ENCODE peak calls at places on chromosomes 3 and 15, in eight cellular contexts. Y is dorsolateral prefrontal cortex, B is fibroblast of pulmonary artery, Q is HL-60, L is choroid plexus epithelial cell, P is PC-9, J is fibroblast of the aortic adventitia, U is neural crest cell. I is an unnamed sample.

GRCh38 chr15:52005748-52006701 is 13.0 kb upstream of the MAPK6 start:
- DNase-seq in Y (no peak), Q (no peak), B (peak), L (peak), J (peak), U (no peak), P (no peak), I (no peak)

GRCh38 chr3:65776494-65776893 is 262.2 kb downstream of the MAGI1 start:
- DNase-seq in L (no peak), U (no peak), J (peak), Q (no peak), P (no peak), Y (no peak), B (no peak), I (no peak)

GRCh38 chr3:30671527-30672286 is 65.3 kb downstream of the TGFBR2 start:
- DNase-seq in B (no peak), Q (no peak), L (no peak), P (no peak), U (no peak), J (no peak), Y (no peak), I (no peak)

GRCh38 chr3:27905625-27906024 is 183.5 kb upstream of the EOMES start:
- DNase-seq in B (no peak), U (no peak), L (no peak), P (no peak), Y (no peak), J (no peak), Q (no peak), I (no peak)

GRCh38 chr15:71746719-71747118 is 63.6 kb upstream of the NR2E3 start:
- DNase-seq in J (no peak), U (no peak), B (no peak), Y (no peak), Q (no peak), P (peak), L (no peak), I (no peak)

GRCh38 chr15:52093539-52094502 is 18.8 kb downstream of the BCL2L10 start:
- DNase-seq in L (peak), P (peak), U (no peak), Y (no peak), Q (no peak), B (peak), J (peak), I (no peak)

GRCh38 chr15:77865701-77866100 is 211.8 kb downstream of the TBC1D2B start:
- DNase-seq in Y (peak), P (no peak), J (no peak), Q (no peak), U (no peak), B (no peak), L (no peak), I (no peak)

GRCh38 chr3:43534676-43535075 is 87.1 kb downstream of the ANO10 start:
- DNase-seq in P (no peak), U (no peak), Q (no peak), L (no peak), B (no peak), Y (no peak), J (no peak), I (no peak)

GRCh38 chr15:44096596-44096995 is 98.5 kb downstream of the FRMD5 start:
- DNase-seq in J (no peak), P (no peak), Y (no peak), L (peak), B (no peak), U (no peak), Q (no peak), I (no peak)

GRCh38 chr3:153601422-153601853 is 439.4 kb downstream of the RAP2B start:
- DNase-seq in L (no peak), Y (no peak), Q (no peak), J (peak), U (no peak), P (no peak), B (peak), I (no peak)

GRCh38 chr15:39195988-39196486 is 384.8 kb upstream of the THBS1 start:
- DNase-seq in L (peak), B (peak), Q (no peak), U (no peak), J (peak), P (peak), Y (no peak), I (no peak)

GRCh38 chr15:73240864-73241499 is 127.8 kb downstream of the HCN4 start:
- DNase-seq in Y (peak), J (peak), L (peak), Q (peak), B (peak), P (peak), U (peak), I (no peak)

GRCh38 chr15:76533995-76534394 is 197.4 kb downstream of the ISL2 start:
- DNase-seq in P (no peak), L (peak), Y (no peak), J (no peak), B (no peak), Q (no peak), U (no peak), I (no peak)

GRCh38 chr3:194732617-194733016 is 46.9 kb downstream of the FAM43A start:
- DNase-seq in Y (no peak), U (no peak), Q (peak), L (no peak), J (no peak), B (no peak), P (no peak), I (no peak)

GRCh38 chr3:48268381-48268935 is 27.6 kb downstream of the ZNF589 start:
- DNase-seq in Q (no peak), Y (peak), P (peak), J (no peak), U (no peak), B (no peak), L (no peak), I (peak)

GRCh38 chr15:92840149-92840548 is 60.0 kb upstream of the CHD2 start:
- DNase-seq in J (no peak), Y (no peak), P (peak), B (no peak), L (no peak), U (no peak), Q (no peak), I (no peak)

GRCh38 chr3:36058404-36059035 is 321.8 kb upstream of the STAC start:
- DNase-seq in B (no peak), P (no peak), L (no peak), Y (no peak), U (no peak), J (no peak), Q (no peak), I (no peak)

GRCh38 chr3:13144163-13145023 is 71.2 kb upstream of the IQSEC1 start:
- DNase-seq in P (no peak), Q (no peak), J (no peak), L (no peak), Y (peak), U (no peak), B (no peak), I (peak)

GRCh38 chr3:186870421-186871201 is 28.1 kb downstream of the ADIPOQ start:
- DNase-seq in B (no peak), Y (no peak), P (no peak), L (no peak), J (no peak), U (no peak), Q (no peak), I (no peak)

GRCh38 chr3:81352867-81353266 is 408.6 kb downstream of the GBE1 start:
- DNase-seq in B (peak), P (peak), J (peak), Q (peak), Y (no peak), U (no peak), L (peak), I (no peak)

GRCh38 chr15:57820119-57820518 is 113.6 kb downstream of the POLR2M start:
- DNase-seq in P (no peak), Q (no peak), U (no peak), J (peak), B (peak), L (no peak), Y (no peak), I (no peak)

GRCh38 chr3:107710851-107711250 is 188.1 kb downstream of the BBX start:
- DNase-seq in L (peak), P (peak), J (peak), Y (peak), Q (no peak), B (peak), U (no peak), I (no peak)

GRCh38 chr3:154428369-154429206 is 1.4 kb downstream of the GPR149 start:
- DNase-seq in B (peak), J (no peak), U (no peak), P (no peak), Q (no peak), Y (no peak), L (no peak), I (no peak)

GRCh38 chr3:194351080-194351672 is at the start of gene CPN2:
- DNase-seq in U (no peak), Q (no peak), L (no peak), B (no peak), P (no peak), Y (no peak), J (no peak), I (no peak)

GRCh38 chr3:128800241-128801187 is 74.5 kb downstream of the RAB7A start:
- DNase-seq in B (no peak), Y (peak), P (no peak), U (no peak), L (peak), Q (no peak), J (no peak), I (no peak)

GRCh38 chr15:40313531-40314398 is 6.0 kb upstream of the PLCB2 start:
- DNase-seq in L (no peak), Y (no peak), P (peak), B (no peak), U (no peak), Q (peak), J (no peak), I (no peak)

GRCh38 chr15:96888764-96889163 is 558.3 kb downstream of the NR2F2 start:
- DNase-seq in L (no peak), Y (no peak), B (no peak), U (no peak), J (no peak), P (no peak), Q (no peak), I (no peak)

GRCh38 chr15:96896766-96897165 is 566.3 kb downstream of the NR2F2 start:
- DNase-seq in J (no peak), B (no peak), Y (no peak), P (no peak), L (no peak), Q (peak), U (no peak), I (no peak)

GRCh38 chr15:96894669-96895068 is 564.2 kb downstream of the NR2F2 start:
- DNase-seq in U (no peak), Q (no peak), Y (no peak), J (no peak), L (peak), P (no peak), B (no peak), I (no peak)

GRCh38 chr15:96889734-96890480 is 559.4 kb downstream of the NR2F2 start:
- DNase-seq in P (no peak), J (peak), U (no peak), Y (no peak), Q (peak), L (peak), B (no peak), I (no peak)

DNA sequence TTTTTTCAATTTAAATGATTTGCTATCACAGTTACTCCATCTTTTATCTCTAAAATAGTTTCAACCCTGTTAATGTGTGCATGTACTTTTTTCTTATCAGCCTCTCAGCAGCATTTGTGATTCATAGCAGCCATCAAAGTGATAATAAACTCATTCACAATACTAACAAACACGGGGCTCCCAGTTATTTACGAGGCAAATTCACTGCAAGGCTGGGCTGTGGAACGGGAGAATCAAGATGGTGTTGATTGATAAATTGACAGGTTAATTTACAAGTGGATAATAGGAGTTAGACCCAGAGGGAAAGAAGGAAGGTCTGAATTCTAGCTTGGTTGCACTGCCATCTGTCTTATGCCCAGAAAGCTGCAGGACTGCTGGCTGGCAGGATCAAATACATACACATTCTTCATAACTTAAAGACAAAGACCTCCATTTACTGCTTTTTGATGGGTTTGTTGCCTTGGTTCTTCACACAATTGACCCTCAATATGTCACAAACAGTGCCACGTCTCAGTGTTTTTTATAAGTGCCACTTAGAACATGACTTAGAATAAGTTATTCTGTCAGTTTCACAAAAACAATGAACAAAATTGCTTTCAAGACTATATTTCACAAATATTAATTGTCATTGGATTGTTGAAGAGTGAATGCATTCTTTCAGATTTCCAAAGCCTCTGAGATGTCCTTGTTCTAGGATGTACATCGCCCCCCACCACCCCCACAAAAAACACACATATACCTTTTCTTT is 562.8 kb downstream of the NR2F2 start:
- DNase-seq in J (peak), U (peak), Q (peak), Y (no peak), L (peak), P (no peak), B (peak), I (no peak)
- TF ChIP-seq CTCF in J (peak), U (peak), Q (peak), Y (peak), L (peak), P (peak), B (peak), I (peak)

GRCh38 chr3:104879919-104880318 is 486.8 kb upstream of the ALCAM start:
- DNase-seq in L (peak), P (no peak), Q (no peak), U (no peak), B (peak), J (peak), Y (no peak), I (no peak)
- TF ChIP-seq CTCF in L (no peak), P (no peak), Q (no peak), U (no peak), B (no peak), J (no peak), Y (no peak), I (no peak)

DNA sequence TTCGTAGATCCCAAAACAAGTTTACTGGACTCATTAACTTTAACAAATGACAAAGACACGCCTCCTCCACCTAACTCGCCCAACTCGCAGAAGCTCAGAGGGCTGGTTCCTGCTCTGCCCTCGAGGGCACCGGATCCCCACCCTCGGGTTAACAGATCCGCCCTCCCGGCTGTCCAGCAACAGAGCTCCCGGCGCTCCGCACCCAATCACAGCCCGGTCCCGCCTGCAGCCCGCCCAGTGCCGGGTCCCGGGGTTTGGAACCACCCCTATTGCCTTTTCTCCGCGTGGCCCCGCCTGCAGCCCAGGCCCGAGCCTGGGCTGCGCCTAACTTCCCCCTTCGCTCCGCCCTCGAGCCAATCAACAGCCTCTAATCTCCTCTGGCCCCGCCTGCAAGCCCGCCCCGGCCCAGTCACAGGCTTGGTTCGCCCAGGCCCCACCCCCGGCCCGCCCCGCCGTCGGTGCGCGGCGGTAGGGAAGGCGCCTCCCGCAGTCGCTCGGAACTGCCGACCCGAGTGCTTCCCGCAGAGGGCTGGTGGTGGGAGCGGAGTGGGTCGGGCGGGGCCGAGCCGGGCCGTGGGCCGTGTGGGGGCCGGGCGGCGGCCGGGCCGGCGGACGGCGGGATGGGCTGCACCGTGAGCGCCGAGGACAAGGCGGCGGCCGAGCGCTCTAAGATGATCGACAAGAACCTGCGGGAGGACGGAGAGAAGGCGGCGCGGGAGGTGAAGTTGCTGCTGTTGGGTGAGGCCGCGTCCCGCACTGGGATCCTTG is at the start of gene GNAI2:
- DNase-seq in L (peak), Y (peak), J (peak), B (peak), U (peak), Q (peak), P (peak), I (peak)
- TF ChIP-seq CTCF in L (no peak), Y (peak), J (no peak), B (no peak), U (no peak), Q (no peak), P (no peak), I (no peak)

GRCh38 chr3:9749333-9749662 is 454 bp upstream of the OGG1 start:
- DNase-seq in Q (no peak), Y (no peak), L (no peak), B (no peak), P (no peak), J (no peak), U (no peak), I (no peak)
- TF ChIP-seq CTCF in Q (no peak), Y (no peak), L (no peak), B (no peak), P (no peak), J (no peak), U (no peak), I (no peak)

GRCh38 chr3:42425736-42426407 is 15.5 kb upstream of the LYZL4 start:
- DNase-seq in P (no peak), Y (peak), Q (peak), L (no peak), B (no peak), J (no peak), U (no peak), I (no peak)
- TF ChIP-seq CTCF in P (no peak), Y (no peak), Q (no peak), L (no peak), B (no peak), J (no peak), U (no peak), I (no peak)

DNA sequence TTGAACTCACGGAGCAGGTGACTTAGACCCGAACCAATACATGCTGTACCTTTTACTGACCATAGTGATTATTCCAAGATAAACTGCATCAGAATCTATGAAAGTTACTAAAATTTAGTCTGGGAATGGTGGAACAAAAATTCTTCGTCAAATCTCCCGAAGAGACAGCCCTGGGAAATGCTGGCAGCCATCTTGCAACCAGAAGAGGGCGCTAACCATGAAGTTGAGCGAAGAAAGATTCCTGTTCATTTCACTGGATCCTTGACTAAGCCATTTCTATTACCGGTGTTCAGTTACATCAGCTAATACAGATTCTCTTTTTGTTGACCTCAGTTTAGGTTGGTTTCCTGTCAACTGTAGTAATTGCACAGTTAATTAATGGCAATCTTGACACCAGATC is 199.6 kb downstream of the SLC9A9 start:
- DNase-seq in U (no peak), Q (no peak), L (peak), Y (no peak), P (no peak), B (no peak), J (no peak), I (no peak)
- TF ChIP-seq CTCF in U (peak), Q (no peak), L (peak), Y (no peak), P (peak), B (peak), J (peak), I (peak)

GRCh38 chr3:124780356-124780755 is 50.1 kb downstream of the UMPS start:
- DNase-seq in Y (no peak), J (peak), U (no peak), Q (no peak), B (peak), P (no peak), L (peak), I (peak)
- TF ChIP-seq CTCF in Y (no peak), J (no peak), U (no peak), Q (no peak), B (no peak), P (no peak), L (no peak), I (no peak)

GRCh38 chr3:100709840-100710235 is 544 bp downstream of the TFG start:
- DNase-seq in B (peak), Y (no peak), U (peak), Q (peak), P (peak), L (peak), J (no peak), I (peak)
- TF ChIP-seq CTCF in B (no peak), Y (no peak), U (no peak), Q (no peak), P (no peak), L (peak), J (no peak), I (peak)

DNA sequence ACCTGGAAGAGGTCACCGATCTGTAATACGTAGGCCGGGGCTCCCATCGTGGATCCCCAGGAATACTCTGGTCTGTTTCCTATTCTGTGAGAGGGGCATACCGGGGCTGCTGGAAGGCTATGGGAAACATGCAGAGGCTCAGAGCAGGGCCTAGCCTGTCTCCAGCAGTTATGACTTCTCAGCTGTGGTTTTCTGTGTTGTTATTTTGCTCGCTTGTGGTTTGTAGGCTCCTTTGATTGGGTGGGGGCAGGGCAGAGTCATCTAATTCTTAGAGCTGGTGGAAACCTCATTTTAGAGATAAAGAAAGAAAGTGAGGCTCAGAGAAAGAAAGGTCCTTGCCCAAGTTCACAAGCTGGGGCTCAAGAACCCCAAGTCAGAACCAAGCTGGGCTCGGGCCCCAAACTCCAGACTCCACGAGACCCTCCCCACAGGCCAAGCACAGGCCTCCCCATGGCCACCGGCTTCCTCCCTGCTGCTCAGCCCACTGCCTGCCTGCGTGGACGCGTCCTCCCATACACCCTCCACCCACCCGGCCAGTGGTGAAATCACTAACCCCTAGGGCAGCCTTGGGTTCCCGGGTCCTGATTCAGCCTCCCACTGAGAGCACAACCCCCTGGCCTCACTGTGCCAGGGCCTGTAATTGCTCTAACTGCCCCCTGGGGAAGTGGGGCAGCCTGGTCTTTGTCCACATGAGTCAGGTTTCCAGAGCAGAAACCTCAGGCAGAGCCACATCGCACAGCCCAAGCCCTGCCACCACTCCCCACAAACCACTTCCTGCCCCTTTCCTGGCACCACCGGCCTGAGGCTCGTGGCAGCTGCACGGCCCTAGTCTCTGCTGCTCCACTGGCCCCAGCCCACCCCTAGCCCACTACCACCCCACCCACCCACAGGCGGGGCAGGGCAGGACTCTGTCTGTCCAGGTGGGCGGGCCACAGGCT is 270.8 kb downstream of the UACA start:
- DNase-seq in J (peak), U (no peak), L (peak), Q (peak), Y (peak), P (peak), B (peak), I (no peak)
- TF ChIP-seq CTCF in J (peak), U (no peak), L (no peak), Q (no peak), Y (no peak), P (no peak), B (no peak), I (no peak)

GRCh38 chr3:157077565-157077991 is 82.4 kb downstream of the CCNL1 start:
- DNase-seq in B (peak), Y (no peak), J (peak), Q (no peak), U (no peak), P (no peak), L (no peak), I (no peak)
- TF ChIP-seq CTCF in B (peak), Y (peak), J (peak), Q (no peak), U (no peak), P (no peak), L (peak), I (no peak)